ENCODE peak calls at places on chromosomes 3 and 15, in four cellular contexts. V is A549, A is IMR-90, D is breast epithelium. K is an unnamed sample.

GRCh38 chr15:53160092-53160704 is 370.1 kb upstream of the ONECUT1 start:
- DNase-seq in D (no peak), A (no peak), V (peak), K (no peak)

GRCh38 chr3:149277338-149277813 is 55.7 kb upstream of the CP start:
- DNase-seq in A (peak), V (peak), D (no peak), K (peak)

GRCh38 chr3:16770792-16771191 is 114.0 kb upstream of the PLCL2 start:
- DNase-seq in A (no peak), V (no peak), D (no peak), K (no peak)

GRCh38 chr15:47750030-47750739 is 32.9 kb downstream of the SEMA6D start:
- DNase-seq in V (no peak), D (no peak), A (peak), K (no peak)

GRCh38 chr3:169846458-169847193 is 23.1 kb downstream of the LRRC31 start:
- DNase-seq in A (peak), V (no peak), D (no peak), K (no peak)

GRCh38 chr3:17233398-17233800 is 348.6 kb downstream of the PLCL2 start:
- DNase-seq in A (peak), D (no peak), V (peak), K (peak)

GRCh38 chr3:198079771-198080520 is 119.9 kb downstream of the LMLN start:
- DNase-seq in A (peak), V (peak), D (no peak), K (peak)

GRCh38 chr15:40059821-40060220 is 20.8 kb upstream of the SRP14 start:
- DNase-seq in V (no peak), D (no peak), A (no peak), K (no peak)

GRCh38 chr3:6168242-6168641 is 692.7 kb upstream of the GRM7 start:
- DNase-seq in A (no peak), V (no peak), D (no peak), K (no peak)

GRCh38 chr3:55477306-55478010 is 9.6 kb downstream of the WNT5A start:
- DNase-seq in D (no peak), A (no peak), V (no peak), K (no peak)

GRCh38 chr3:29936054-29936453 is 655.2 kb downstream of the RBMS3 start:
- DNase-seq in A (no peak), D (no peak), V (no peak), K (no peak)

GRCh38 chr15:57746752-57747151 is 40.2 kb downstream of the POLR2M start:
- DNase-seq in V (no peak), A (no peak), D (no peak), K (no peak)

GRCh38 chr15:57747206-57747605 is 40.7 kb downstream of the POLR2M start:
- DNase-seq in V (no peak), A (no peak), D (no peak), K (no peak)

GRCh38 chr15:57751177-57751800 is 44.8 kb downstream of the POLR2M start:
- DNase-seq in D (no peak), A (peak), V (peak), K (no peak)

GRCh38 chr15:57752840-57753239 is 46.3 kb downstream of the POLR2M start:
- DNase-seq in A (no peak), D (no peak), V (no peak), K (no peak)

GRCh38 chr15:57752426-57752825 is 45.9 kb downstream of the POLR2M start:
- DNase-seq in A (no peak), V (no peak), D (peak), K (no peak)
- TF ChIP-seq CTCF in A (no peak), V (no peak), D (no peak), K (peak)

GRCh38 chr15:62163847-62164499 is 1.1 kb downstream of the C2CD4B start:
- DNase-seq in V (peak), A (no peak), D (no peak), K (no peak)

GRCh38 chr15:62165793-62166380 is 802 bp upstream of the C2CD4B start:
- DNase-seq in A (no peak), V (no peak), D (no peak), K (no peak)

GRCh38 chr15:62163397-62163796 is 1.7 kb downstream of the C2CD4B start:
- DNase-seq in A (no peak), V (no peak), D (no peak), K (no peak)

GRCh38 chr15:62165029-62165792 is at the start of gene C2CD4B:
- DNase-seq in D (no peak), V (peak), A (no peak), K (peak)

DNA sequence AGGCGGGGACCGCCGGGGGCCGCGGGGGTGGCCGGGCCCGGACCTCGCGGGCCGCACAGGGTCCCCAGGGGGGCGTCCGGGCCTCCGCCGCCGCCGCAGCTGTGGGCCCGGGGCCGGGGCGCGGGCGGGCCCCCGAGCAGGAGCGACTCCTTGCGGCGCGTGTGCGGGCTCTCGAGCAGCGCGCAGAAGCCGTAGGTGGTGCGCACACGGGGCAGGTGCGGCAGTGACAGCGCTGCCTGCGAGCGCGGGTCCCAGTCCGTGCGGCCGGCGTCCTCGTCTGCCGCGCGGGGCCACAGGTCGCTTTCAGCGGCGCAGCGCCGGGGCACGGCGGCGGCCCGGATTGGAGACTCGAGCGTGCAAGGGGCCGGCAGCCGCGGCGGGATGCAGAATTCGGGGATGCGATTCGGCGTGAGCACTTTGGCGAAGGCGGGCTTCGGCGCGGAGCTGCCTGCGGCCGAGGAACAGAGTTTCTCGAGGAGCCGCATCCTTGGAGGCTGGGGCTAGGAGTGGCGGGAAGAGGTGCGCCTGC is 521 bp downstream of the C2CD4B start:
- DNase-seq in A (no peak), D (no peak), V (peak), K (no peak)
- H3K4me3 ChIP-seq in A (no peak), D (peak), V (peak), K (peak)

GRCh38 chr3:108598375-108598774 is 8.9 kb downstream of the DZIP3 start:
- DNase-seq in V (no peak), A (no peak), D (no peak), K (no peak)
- TF ChIP-seq POLR2A in V (no peak), A (no peak), D (no peak), K (no peak)

DNA sequence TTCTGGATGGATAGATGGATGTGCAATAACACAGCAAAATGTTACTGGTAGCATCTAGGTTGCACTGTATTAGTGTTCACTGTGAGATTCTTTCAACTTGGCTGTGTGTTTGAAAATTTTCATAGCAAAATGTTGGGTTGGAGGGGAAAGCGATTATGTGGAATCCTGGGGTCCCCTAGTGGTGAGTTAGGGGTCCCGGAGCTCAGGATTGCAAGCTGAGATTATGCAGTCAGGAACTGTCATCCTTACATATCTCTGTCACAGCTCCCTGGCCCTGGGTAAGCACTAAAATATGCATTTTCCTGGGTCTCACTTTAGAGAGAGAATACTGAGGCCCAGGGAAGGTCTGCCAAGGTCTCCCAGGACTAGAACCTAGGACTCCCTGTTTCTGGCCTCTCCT is 77.2 kb downstream of the CEMIP start:
- DNase-seq in D (no peak), V (no peak), A (no peak), K (no peak)
- TF ChIP-seq CTCF in D (no peak), V (peak), A (peak), K (no peak)